ENCODE peak calls at places on chromosomes 16 and 17, in nine cellular contexts. U, N, Q, L, Z, J, C, P and S are unnamed samples.

GRCh38 chr16:67399218-67399733 is 6.0 kb upstream of the TPPP3 start:
- DNase-seq in Z (no peak), C (no peak), J (peak; percentile 90), Q (no peak), N (no peak), U (no peak), P (no peak), L (peak; percentile 10), S (peak; percentile 7)

GRCh38 chr17:17313350-17313991 is 10.3 kb downstream of the NT5M start:
- DNase-seq in C (peak; percentile 65), U (no peak), Q (no peak), J (peak; percentile 50), P (peak; percentile 43), L (peak; percentile 3), Z (peak; percentile 22), N (peak; percentile 49), S (peak; percentile 68)

GRCh38 chr17:19657182-19657581 is 8.6 kb downstream of the ALDH3A2 start:
- DNase-seq in Z (no peak), Q (no peak), U (no peak), J (no peak), C (no peak), P (no peak), N (no peak), L (no peak), S (no peak)

GRCh38 chr17:35051183-35051578 is 12.3 kb downstream of the RFFL start:
- DNase-seq in Z (no peak), J (no peak), U (no peak), P (no peak), C (no peak), Q (no peak), N (no peak), L (peak; percentile 72), S (no peak)

GRCh38 chr17:76537288-76537577 is 276 bp downstream of the CYGB start:
- DNase-seq in P (no peak), U (peak; percentile 43), C (no peak), L (no peak), Q (no peak), J (no peak), Z (no peak), N (no peak), S (no peak)

GRCh38 chr17:63365366-63366237 is 80.5 kb downstream of the CYB561 start:
- DNase-seq in Q (no peak), U (no peak), N (peak; percentile 58), C (no peak), J (no peak), P (no peak), L (no peak), Z (peak; percentile 77), S (no peak)

GRCh38 chr16:3716831-3717234 is 491 bp downstream of the TRAP1 start:
- DNase-seq in C (peak; percentile 30), N (peak; percentile 51), L (no peak), P (no peak), U (peak; percentile 32), Z (peak; percentile 38), J (peak; percentile 63), Q (no peak), S (peak; percentile 41)

GRCh38 chr16:11796227-11797165 is 562 bp downstream of the ZC3H7A start:
- DNase-seq in P (no peak), J (peak; percentile 80), U (peak; percentile 74), N (peak; percentile 69), Z (peak; percentile 63), C (no peak), L (no peak), Q (no peak), S (peak; percentile 23)

GRCh38 chr17:63984651-63985386 is 12.1 kb upstream of the SCN4A start:
- DNase-seq in U (peak; percentile 84), N (peak; percentile 92), J (no peak), Z (peak; percentile 87), C (peak; percentile 53), L (peak; percentile 84), P (peak; percentile 19), Q (no peak), S (peak; percentile 58)

GRCh38 chr17:57548421-57549385 is 196.4 kb downstream of the CCDC182 start:
- DNase-seq in P (no peak), Z (no peak), J (no peak), Q (no peak), L (no peak), U (no peak), N (no peak), C (no peak), S (no peak)

GRCh38 chr17:81917565-81918332 is at the start of gene SIRT7:
- DNase-seq in N (peak; percentile 84), C (peak; percentile 92), L (peak; percentile 85), P (peak; percentile 83), Q (no peak), U (peak; percentile 66), J (peak; percentile 93), Z (peak; percentile 74), S (peak; percentile 73)